ENCODE peak calls at places on chromosomes 16 and 17, in four cellular contexts. T, C, Q and Y are unnamed samples. For H3K4me1, the result is how much of the 10 kb centered on the place peaks cover.

GRCh38 chr17:66737524-66737923 is 97.4 kb upstream of the CACNG5 start:
- DNase-seq in C (no peak), Q (peak), T (peak), Y (peak)

GRCh38 chr17:81004336-81005015 is 12.8 kb downstream of the CHMP6 start:
- DNase-seq in C (no peak), Q (no peak), T (no peak), Y (peak)

GRCh38 chr16:27698266-27698665 is 148.3 kb downstream of the KATNIP start:
- DNase-seq in C (no peak), Q (no peak), T (no peak), Y (peak)

GRCh38 chr17:12095522-12095921 is 74.8 kb downstream of the MAP2K4 start:
- DNase-seq in Q (no peak), T (no peak), C (no peak), Y (no peak)

GRCh38 chr16:66754819-66755218 is 3.4 kb upstream of the DYNC1LI2 start:
- DNase-seq in Q (no peak), T (no peak), C (no peak), Y (no peak)

GRCh38 chr16:13733561-13733960 is 186.4 kb upstream of the ERCC4 start:
- DNase-seq in C (no peak), Q (no peak), T (no peak), Y (no peak)

GRCh38 chr16:56950881-56951771 is 10.6 kb upstream of the CETP start:
- DNase-seq in Q (peak), C (peak), T (peak), Y (peak)

GRCh38 chr17:71203953-71204352 is 916.9 kb upstream of the SOX9 start:
- DNase-seq in Q (no peak), T (no peak), C (no peak), Y (no peak)

GRCh38 chr17:81193051-81193410 is 27.0 kb upstream of the AATK start:
- DNase-seq in T (no peak), Q (no peak), C (no peak), Y (no peak)

GRCh38 chr16:22360963-22361659 is 13.3 kb downstream of the CDR2 start:
- DNase-seq in T (no peak), Q (no peak), C (no peak), Y (no peak)

GRCh38 chr16:68644303-68644702 is 807 bp upstream of the CDH3 start:
- DNase-seq in Q (no peak), C (no peak), T (no peak), Y (peak)

GRCh38 chr16:27238016-27238587 is 30.5 kb downstream of the NSMCE1 start:
- DNase-seq in T (no peak), Q (no peak), C (no peak), Y (no peak)

GRCh38 chr17:48439875-48440505 is 10.0 kb upstream of the SKAP1 start:
- DNase-seq in T (no peak), Q (peak), C (no peak), Y (no peak)

GRCh38 chr16:27365142-27366089 is 36.6 kb upstream of the IL21R start:
- DNase-seq in T (no peak), Q (peak), C (peak), Y (no peak)

GRCh38 chr16:49344401-49344800 is 29.2 kb upstream of the C16orf78 start:
- DNase-seq in C (no peak), Q (no peak), T (no peak), Y (no peak)

GRCh38 chr16:57556941-57557541 is 14.6 kb downstream of the ADGRG5 start:
- DNase-seq in T (no peak), Q (no peak), C (no peak), Y (no peak)

GRCh38 chr16:8173111-8173644 is 417.1 kb downstream of the TMEM114 start:
- DNase-seq in Q (peak), T (peak), C (peak), Y (peak)

GRCh38 chr16:89049484-89050118 is 44.1 kb upstream of the ACSF3 start:
- DNase-seq in T (peak), C (no peak), Q (no peak), Y (no peak)

GRCh38 chr17:5837055-5837491 is 233.1 kb upstream of the WSCD1 start:
- DNase-seq in Q (no peak), C (peak), T (no peak), Y (no peak)

GRCh38 chr16:10180042-10180770 is 2.0 kb downstream of the GRIN2A start:
- DNase-seq in T (no peak), C (no peak), Q (no peak), Y (no peak)

GRCh38 chr16:29675811-29676643 is 3.0 kb upstream of the QPRT start:
- DNase-seq in T (no peak), Q (peak), C (peak), Y (peak)

GRCh38 chr17:49360796-49361128 is 1.3 kb downstream of the ZNF652 start:
- DNase-seq in T (no peak), C (no peak), Q (no peak), Y (peak)

GRCh38 chr16:1770328-1771071 is 843 bp downstream of the NME3 start:
- DNase-seq in T (peak), Q (peak), C (peak), Y (peak)

GRCh38 chr16:84999857-85000480 is 11.4 kb downstream of the ZDHHC7 start:
- DNase-seq in C (no peak), T (no peak), Q (no peak), Y (no peak)

GRCh38 chr17:63406689-63407330 is 39.3 kb downstream of the CYB561 start:
- DNase-seq in Q (peak), T (no peak), C (peak), Y (peak)

GRCh38 chr16:11202260-11203091 is 53.5 kb downstream of the SOCS1 start:
- DNase-seq in Q (no peak), T (no peak), C (no peak), Y (peak)

GRCh38 chr16:83002351-83003334 is 375.9 kb downstream of the CDH13 start:
- DNase-seq in T (no peak), Q (no peak), C (no peak), Y (no peak)

GRCh38 chr17:31561469-31562412 is 170.3 kb downstream of the RAB11FIP4 start:
- DNase-seq in T (no peak), Q (no peak), C (no peak), Y (no peak)

GRCh38 chr16:3754772-3755171 is 37.4 kb upstream of the TRAP1 start:
- DNase-seq in Q (no peak), T (no peak), C (no peak), Y (no peak)

GRCh38 chr17:45098081-45098868 is 34.0 kb downstream of the PLCD3 start:
- DNase-seq in T (no peak), Q (no peak), C (no peak), Y (no peak)

GRCh38 chr17:62722625-62723024 is 85.5 kb downstream of the MARCHF10 start:
- DNase-seq in Q (no peak), C (no peak), T (no peak), Y (no peak)

GRCh38 chr17:77222356-77222755 is 81.6 kb downstream of the SEC14L1 start:
- DNase-seq in C (no peak), Q (no peak), T (no peak), Y (no peak)
- H3K4me1 ChIP-seq in C (under half), Q (under half), T (under half), Y (under half)

DNA sequence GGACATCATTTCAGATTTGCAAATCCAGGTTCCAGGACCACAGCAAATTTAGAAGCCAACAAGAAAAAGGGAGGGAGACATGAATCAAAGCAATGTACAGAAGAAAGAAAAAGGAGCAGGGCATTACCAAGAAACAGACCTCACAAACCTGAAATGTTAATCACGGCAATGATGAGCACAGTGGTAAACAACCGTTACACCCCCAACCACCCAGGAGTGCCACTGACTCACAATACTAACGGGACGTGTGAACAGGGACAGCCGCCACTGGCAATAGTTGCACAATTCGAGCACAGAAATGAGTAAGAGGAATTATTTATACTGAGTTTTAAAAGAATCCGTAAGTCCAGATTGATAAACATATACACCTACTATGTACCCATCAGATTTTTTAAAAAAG is 13.8 kb downstream of the USP22 start:
- DNase-seq in T (no peak), C (peak), Q (peak), Y (no peak)
- H3K4me1 ChIP-seq in T (half or more), C (half or more), Q (half or more), Y (under half)

GRCh38 chr17:78716814-78717393 is 65.2 kb downstream of the CYTH1 start:
- DNase-seq in C (peak), Q (peak), T (peak), Y (peak)

GRCh38 chr17:78716292-78716691 is 65.8 kb downstream of the CYTH1 start:
- DNase-seq in Q (no peak), T (no peak), C (no peak), Y (no peak)

GRCh38 chr17:78714534-78714933 is 67.5 kb downstream of the CYTH1 start:
- DNase-seq in C (no peak), T (no peak), Q (no peak), Y (no peak)

GRCh38 chr17:78715000-78715771 is 66.9 kb downstream of the CYTH1 start:
- DNase-seq in Q (no peak), C (no peak), T (no peak), Y (no peak)

GRCh38 chr17:78715876-78716275 is 66.2 kb downstream of the CYTH1 start:
- DNase-seq in T (no peak), C (no peak), Q (no peak), Y (no peak)
- H3K4me1 ChIP-seq in T (half or more), C (under half), Q (under half), Y (under half)

GRCh38 chr16:31286421-31287032 is 26.8 kb downstream of the ITGAM start:
- DNase-seq in Q (no peak), T (no peak), C (no peak), Y (no peak)
- H3K4me1 ChIP-seq in Q (under half), T (under half), C (under half), Y (under half)

GRCh38 chr16:19130852-19131808 is 17.4 kb downstream of the ITPRIPL2 start:
- DNase-seq in T (peak), Q (peak), C (peak), Y (no peak)
- H3K4me1 ChIP-seq in T (half or more), Q (under half), C (under half), Y (under half)

DNA sequence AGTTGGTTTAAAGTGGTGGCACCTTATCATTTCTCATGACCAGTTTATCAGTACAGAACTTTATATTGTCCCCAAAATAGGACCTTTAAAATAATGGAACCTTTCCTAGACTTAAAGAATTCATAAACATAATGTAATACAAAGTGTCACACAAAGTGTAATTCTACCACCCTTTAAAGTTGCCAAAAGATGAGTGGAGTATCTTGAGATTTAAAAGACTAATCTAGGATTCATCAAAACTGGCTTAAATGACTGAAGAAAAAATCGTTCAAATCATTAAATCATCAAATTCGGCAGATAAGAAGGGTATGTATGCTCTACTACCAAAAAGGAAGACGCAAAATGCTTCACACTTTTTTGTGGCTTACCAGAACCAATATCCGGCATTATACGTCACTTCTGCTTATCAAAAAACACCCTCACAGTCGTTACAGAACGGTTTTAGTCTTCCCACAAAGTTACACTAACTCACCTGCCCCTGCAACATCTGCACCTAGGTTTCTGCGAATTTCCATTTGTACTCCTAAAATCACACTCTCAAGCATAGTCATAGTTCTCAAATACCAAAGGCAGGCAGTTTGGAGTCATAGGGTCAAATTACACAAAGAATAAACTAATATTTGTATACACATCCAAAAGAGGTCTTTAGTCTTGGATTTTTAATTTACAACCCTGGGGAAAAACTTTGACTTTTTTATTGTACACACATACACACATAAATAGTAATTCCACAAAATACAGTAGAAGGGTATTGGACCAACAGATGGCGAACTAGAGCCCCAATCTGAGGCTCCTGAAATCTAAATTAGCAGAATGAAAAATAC is 1.4 kb upstream of the KANSL1 start:
- DNase-seq in T (no peak), C (peak), Q (no peak), Y (peak)
- H3K4me1 ChIP-seq in T (half or more), C (under half), Q (under half), Y (under half)

GRCh38 chr17:2262146-2262587 is 41.4 kb downstream of the SMG6 start:
- DNase-seq in T (no peak), Q (no peak), C (peak), Y (no peak)
- H3K4me1 ChIP-seq in T (under half), Q (under half), C (under half), Y (under half)